ENCODE peak calls at places on chromosomes 3 and 15, in ten cellular contexts. One of them, this sample, is unnamed.

GRCh38 chr3:146313411-146314111 is 62.7 kb upstream of the PLSCR4 start:
- DNase-seq in fibroblast of lung: peak
- DNase-seq in H54: no peak
- DNase-seq in uterus: no peak
- DNase-seq in iris pigment epithelial cell: peak
- DNase-seq in mesendoderm: no peak
- DNase-seq in GM13976: no peak
- DNase-seq in putamen: no peak
- DNase-seq in GM04504: peak
- DNase-seq in activated CD4-positive, CD25-positive, alpha-beta regulatory T cell: no peak
- DNase-seq in this sample: no peak

GRCh38 chr3:40505599-40506462 is at the start of gene ZNF620:
- DNase-seq in iris pigment epithelial cell: peak
- DNase-seq in fibroblast of lung: peak
- DNase-seq in uterus: peak
- DNase-seq in activated CD4-positive, CD25-positive, alpha-beta regulatory T cell: peak
- DNase-seq in GM13976: peak
- DNase-seq in GM04504: no peak
- DNase-seq in H54: peak
- DNase-seq in putamen: peak
- DNase-seq in mesendoderm: peak
- DNase-seq in this sample: peak

GRCh38 chr3:61665121-61665520 is 103.8 kb downstream of the PTPRG start:
- DNase-seq in activated CD4-positive, CD25-positive, alpha-beta regulatory T cell: no peak
- DNase-seq in GM04504: no peak
- DNase-seq in uterus: no peak
- DNase-seq in GM13976: no peak
- DNase-seq in fibroblast of lung: no peak
- DNase-seq in H54: no peak
- DNase-seq in mesendoderm: no peak
- DNase-seq in iris pigment epithelial cell: no peak
- DNase-seq in putamen: no peak
- DNase-seq in this sample: no peak

GRCh38 chr15:63067976-63068743 is 25.6 kb downstream of the TPM1 start:
- DNase-seq in H54: no peak
- DNase-seq in iris pigment epithelial cell: no peak
- DNase-seq in fibroblast of lung: peak
- DNase-seq in activated CD4-positive, CD25-positive, alpha-beta regulatory T cell: no peak
- DNase-seq in uterus: no peak
- DNase-seq in putamen: no peak
- DNase-seq in GM13976: no peak
- DNase-seq in GM04504: no peak
- DNase-seq in mesendoderm: no peak
- DNase-seq in this sample: no peak

GRCh38 chr15:78319588-78319987 is 20.2 kb upstream of the SKIC8 start:
- DNase-seq in putamen: no peak
- DNase-seq in fibroblast of lung: no peak
- DNase-seq in activated CD4-positive, CD25-positive, alpha-beta regulatory T cell: no peak
- DNase-seq in mesendoderm: no peak
- DNase-seq in H54: no peak
- DNase-seq in iris pigment epithelial cell: no peak
- DNase-seq in GM13976: no peak
- DNase-seq in GM04504: no peak
- DNase-seq in uterus: no peak
- DNase-seq in this sample: no peak

GRCh38 chr15:29822100-29822684 is at the start of gene TJP1:
- DNase-seq in iris pigment epithelial cell: peak
- DNase-seq in GM13976: peak
- DNase-seq in H54: peak
- DNase-seq in GM04504: peak
- DNase-seq in activated CD4-positive, CD25-positive, alpha-beta regulatory T cell: no peak
- DNase-seq in putamen: peak
- DNase-seq in uterus: peak
- DNase-seq in fibroblast of lung: peak
- DNase-seq in mesendoderm: peak
- DNase-seq in this sample: peak

GRCh38 chr3:189712906-189713483 is 81.8 kb downstream of the TP63 start:
- DNase-seq in uterus: no peak
- DNase-seq in iris pigment epithelial cell: peak
- DNase-seq in putamen: no peak
- DNase-seq in mesendoderm: no peak
- DNase-seq in fibroblast of lung: peak
- DNase-seq in GM13976: no peak
- DNase-seq in H54: no peak
- DNase-seq in activated CD4-positive, CD25-positive, alpha-beta regulatory T cell: no peak
- DNase-seq in GM04504: no peak
- DNase-seq in this sample: no peak

GRCh38 chr3:28286595-28286994 is 45.2 kb downstream of the CMC1 start:
- DNase-seq in mesendoderm: peak
- DNase-seq in putamen: peak
- DNase-seq in fibroblast of lung: peak
- DNase-seq in uterus: no peak
- DNase-seq in iris pigment epithelial cell: peak
- DNase-seq in GM04504: peak
- DNase-seq in H54: no peak
- DNase-seq in GM13976: peak
- DNase-seq in activated CD4-positive, CD25-positive, alpha-beta regulatory T cell: no peak
- DNase-seq in this sample: peak

GRCh38 chr15:101288905-101289513 is 6.0 kb downstream of the SNRPA1 start:
- DNase-seq in putamen: no peak
- DNase-seq in uterus: no peak
- DNase-seq in activated CD4-positive, CD25-positive, alpha-beta regulatory T cell: no peak
- DNase-seq in GM04504: no peak
- DNase-seq in H54: no peak
- DNase-seq in GM13976: peak
- DNase-seq in mesendoderm: peak
- DNase-seq in iris pigment epithelial cell: peak
- DNase-seq in fibroblast of lung: no peak
- DNase-seq in this sample: peak

GRCh38 chr3:16516695-16517481 is 3.4 kb upstream of the RFTN1 start:
- DNase-seq in mesendoderm: peak
- DNase-seq in GM04504: peak
- DNase-seq in GM13976: no peak
- DNase-seq in fibroblast of lung: peak
- DNase-seq in uterus: peak
- DNase-seq in iris pigment epithelial cell: peak
- DNase-seq in activated CD4-positive, CD25-positive, alpha-beta regulatory T cell: no peak
- DNase-seq in H54: peak
- DNase-seq in putamen: peak
- DNase-seq in this sample: no peak

GRCh38 chr15:31276596-31277298 is 49.9 kb upstream of the KLF13 start:
- DNase-seq in GM04504: no peak
- DNase-seq in H54: no peak
- DNase-seq in mesendoderm: no peak
- DNase-seq in GM13976: peak
- DNase-seq in putamen: no peak
- DNase-seq in iris pigment epithelial cell: no peak
- DNase-seq in fibroblast of lung: no peak
- DNase-seq in activated CD4-positive, CD25-positive, alpha-beta regulatory T cell: no peak
- DNase-seq in uterus: no peak
- DNase-seq in this sample: no peak

GRCh38 chr3:13193320-13194284 is 120.4 kb upstream of the IQSEC1 start:
- DNase-seq in GM13976: no peak
- DNase-seq in activated CD4-positive, CD25-positive, alpha-beta regulatory T cell: no peak
- DNase-seq in putamen: no peak
- DNase-seq in fibroblast of lung: no peak
- DNase-seq in iris pigment epithelial cell: no peak
- DNase-seq in H54: peak
- DNase-seq in uterus: no peak
- DNase-seq in mesendoderm: no peak
- DNase-seq in GM04504: no peak
- DNase-seq in this sample: no peak

GRCh38 chr3:46692566-46692983 is 904 bp downstream of the ALS2CL start:
- DNase-seq in activated CD4-positive, CD25-positive, alpha-beta regulatory T cell: no peak
- DNase-seq in iris pigment epithelial cell: no peak
- DNase-seq in uterus: no peak
- DNase-seq in mesendoderm: peak
- DNase-seq in fibroblast of lung: peak
- DNase-seq in GM04504: no peak
- DNase-seq in H54: peak
- DNase-seq in GM13976: no peak
- DNase-seq in putamen: no peak
- DNase-seq in this sample: no peak

GRCh38 chr3:48367201-48367600 is 4.8 kb upstream of the FBXW12 start:
- DNase-seq in iris pigment epithelial cell: no peak
- DNase-seq in fibroblast of lung: no peak
- DNase-seq in activated CD4-positive, CD25-positive, alpha-beta regulatory T cell: no peak
- DNase-seq in putamen: no peak
- DNase-seq in GM13976: no peak
- DNase-seq in mesendoderm: peak
- DNase-seq in GM04504: no peak
- DNase-seq in H54: no peak
- DNase-seq in uterus: no peak
- DNase-seq in this sample: no peak

GRCh38 chr15:31401282-31401681 is 74.6 kb downstream of the KLF13 start:
- DNase-seq in putamen: no peak
- DNase-seq in fibroblast of lung: no peak
- DNase-seq in activated CD4-positive, CD25-positive, alpha-beta regulatory T cell: no peak
- DNase-seq in uterus: no peak
- DNase-seq in H54: no peak
- DNase-seq in iris pigment epithelial cell: no peak
- DNase-seq in GM04504: no peak
- DNase-seq in GM13976: no peak
- DNase-seq in mesendoderm: no peak
- DNase-seq in this sample: no peak

GRCh38 chr3:36597422-36597821 is 166.9 kb downstream of the DCLK3 start:
- DNase-seq in H54: peak
- DNase-seq in activated CD4-positive, CD25-positive, alpha-beta regulatory T cell: no peak
- DNase-seq in GM13976: no peak
- DNase-seq in mesendoderm: peak
- DNase-seq in putamen: no peak
- DNase-seq in iris pigment epithelial cell: peak
- DNase-seq in fibroblast of lung: peak
- DNase-seq in uterus: no peak
- DNase-seq in GM04504: no peak
- DNase-seq in this sample: peak

GRCh38 chr3:16548721-16549120 is 35.2 kb upstream of the RFTN1 start:
- DNase-seq in uterus: no peak
- DNase-seq in activated CD4-positive, CD25-positive, alpha-beta regulatory T cell: no peak
- DNase-seq in GM13976: no peak
- DNase-seq in mesendoderm: no peak
- DNase-seq in H54: no peak
- DNase-seq in putamen: no peak
- DNase-seq in iris pigment epithelial cell: peak
- DNase-seq in fibroblast of lung: peak
- DNase-seq in GM04504: peak
- DNase-seq in this sample: no peak

GRCh38 chr3:126448893-126449180 is 26.9 kb downstream of the ZXDC start:
- DNase-seq in activated CD4-positive, CD25-positive, alpha-beta regulatory T cell: no peak
- DNase-seq in uterus: no peak
- DNase-seq in iris pigment epithelial cell: no peak
- DNase-seq in H54: no peak
- DNase-seq in GM04504: no peak
- DNase-seq in putamen: no peak
- DNase-seq in GM13976: no peak
- DNase-seq in fibroblast of lung: no peak
- DNase-seq in mesendoderm: no peak
- DNase-seq in this sample: no peak

GRCh38 chr3:179750720-179751328 is 98.0 kb downstream of the USP13 start:
- DNase-seq in iris pigment epithelial cell: peak
- DNase-seq in H54: no peak
- DNase-seq in GM04504: peak
- DNase-seq in GM13976: no peak
- DNase-seq in uterus: no peak
- DNase-seq in mesendoderm: peak
- DNase-seq in activated CD4-positive, CD25-positive, alpha-beta regulatory T cell: no peak
- DNase-seq in fibroblast of lung: peak
- DNase-seq in putamen: no peak
- DNase-seq in this sample: peak

GRCh38 chr3:187211532-187212274 is 14.4 kb downstream of the RTP1 start:
- DNase-seq in GM13976: no peak
- DNase-seq in iris pigment epithelial cell: peak
- DNase-seq in uterus: no peak
- DNase-seq in activated CD4-positive, CD25-positive, alpha-beta regulatory T cell: no peak
- DNase-seq in fibroblast of lung: peak
- DNase-seq in GM04504: peak
- DNase-seq in H54: peak
- DNase-seq in mesendoderm: no peak
- DNase-seq in putamen: no peak
- DNase-seq in this sample: no peak

GRCh38 chr3:142259359-142259758 is 34.0 kb upstream of the GK5 start:
- DNase-seq in GM13976: no peak
- DNase-seq in H54: no peak
- DNase-seq in fibroblast of lung: no peak
- DNase-seq in uterus: no peak
- DNase-seq in activated CD4-positive, CD25-positive, alpha-beta regulatory T cell: no peak
- DNase-seq in iris pigment epithelial cell: no peak
- DNase-seq in putamen: no peak
- DNase-seq in mesendoderm: no peak
- DNase-seq in GM04504: no peak
- DNase-seq in this sample: no peak

GRCh38 chr3:172522871-172523818 is at the start of gene TNFSF10:
- DNase-seq in uterus: peak
- DNase-seq in putamen: peak
- DNase-seq in fibroblast of lung: peak
- DNase-seq in GM04504: no peak
- DNase-seq in GM13976: peak
- DNase-seq in iris pigment epithelial cell: peak
- DNase-seq in mesendoderm: no peak
- DNase-seq in activated CD4-positive, CD25-positive, alpha-beta regulatory T cell: peak
- DNase-seq in H54: peak
- DNase-seq in this sample: peak

GRCh38 chr3:37963635-37964034 is 27.0 kb upstream of the VILL start:
- DNase-seq in GM04504: no peak
- DNase-seq in iris pigment epithelial cell: no peak
- DNase-seq in H54: no peak
- DNase-seq in activated CD4-positive, CD25-positive, alpha-beta regulatory T cell: no peak
- DNase-seq in fibroblast of lung: no peak
- DNase-seq in putamen: no peak
- DNase-seq in uterus: no peak
- DNase-seq in GM13976: no peak
- DNase-seq in mesendoderm: no peak
- DNase-seq in this sample: no peak

GRCh38 chr15:60323322-60323721 is 74.5 kb downstream of the ANXA2 start:
- DNase-seq in mesendoderm: no peak
- DNase-seq in uterus: no peak
- DNase-seq in H54: no peak
- DNase-seq in GM04504: no peak
- DNase-seq in putamen: no peak
- DNase-seq in fibroblast of lung: no peak
- DNase-seq in activated CD4-positive, CD25-positive, alpha-beta regulatory T cell: no peak
- DNase-seq in iris pigment epithelial cell: no peak
- DNase-seq in GM13976: no peak
- DNase-seq in this sample: no peak

GRCh38 chr3:151146071-151146730 is 56.8 kb downstream of the GPR171 start:
- DNase-seq in mesendoderm: peak
- DNase-seq in fibroblast of lung: peak
- DNase-seq in H54: peak
- DNase-seq in GM13976: peak
- DNase-seq in iris pigment epithelial cell: peak
- DNase-seq in GM04504: peak
- DNase-seq in activated CD4-positive, CD25-positive, alpha-beta regulatory T cell: peak
- DNase-seq in uterus: peak
- DNase-seq in putamen: peak
- DNase-seq in this sample: peak

GRCh38 chr3:45417949-45418847 is 29.8 kb downstream of the LARS2 start:
- DNase-seq in GM13976: no peak
- DNase-seq in H54: no peak
- DNase-seq in iris pigment epithelial cell: peak
- DNase-seq in putamen: no peak
- DNase-seq in GM04504: no peak
- DNase-seq in activated CD4-positive, CD25-positive, alpha-beta regulatory T cell: no peak
- DNase-seq in mesendoderm: no peak
- DNase-seq in uterus: no peak
- DNase-seq in fibroblast of lung: no peak
- DNase-seq in this sample: no peak

GRCh38 chr15:45849136-45849535 is 214.3 kb downstream of the SQOR start:
- DNase-seq in uterus: no peak
- DNase-seq in fibroblast of lung: no peak
- DNase-seq in GM04504: no peak
- DNase-seq in mesendoderm: no peak
- DNase-seq in iris pigment epithelial cell: no peak
- DNase-seq in GM13976: no peak
- DNase-seq in activated CD4-positive, CD25-positive, alpha-beta regulatory T cell: no peak
- DNase-seq in H54: no peak
- DNase-seq in putamen: no peak
- DNase-seq in this sample: no peak

GRCh38 chr3:151293127-151293526 is 14.8 kb upstream of the P2RY14 start:
- DNase-seq in GM13976: no peak
- DNase-seq in uterus: no peak
- DNase-seq in GM04504: no peak
- DNase-seq in fibroblast of lung: no peak
- DNase-seq in H54: no peak
- DNase-seq in iris pigment epithelial cell: no peak
- DNase-seq in activated CD4-positive, CD25-positive, alpha-beta regulatory T cell: no peak
- DNase-seq in putamen: no peak
- DNase-seq in mesendoderm: peak
- DNase-seq in this sample: no peak

This sample was measured in erythroblast.